ENCODE peak calls at places on chromosomes 13 and 19, in seven cellular contexts. T, G, S, P, C, L and I are unnamed samples.
A peak's percentile ranks its signal among the peaks of the same experiment; 100 is the strongest.

GRCh38 chr19:38496603-38497487 is 63.4 kb downstream of the RYR1 start:
- DNase-seq in L (no peak), G (no peak), S (no peak), T (no peak), P (no peak), C (no peak), I (no peak)

GRCh38 chr13:52128714-52129700 is at the start of gene NEK5:
- DNase-seq in S (peak; percentile 45), L (peak; percentile 6), C (peak; percentile 56), T (peak; percentile 66), P (peak; percentile 65), G (peak; percentile 85), I (peak; percentile 36)

GRCh38 chr13:99417821-99418662 is 83.2 kb upstream of the TM9SF2 start:
- DNase-seq in C (no peak), L (no peak), G (peak; percentile 35), P (peak; percentile 68), S (no peak), T (no peak), I (no peak)

GRCh38 chr19:5097959-5098623 is 129.2 kb downstream of the KDM4B start:
- DNase-seq in S (no peak), T (no peak), G (no peak), P (no peak), C (no peak), L (no peak), I (no peak)

GRCh38 chr19:1974381-1975066 is 33.6 kb downstream of the CSNK1G2 start:
- DNase-seq in G (no peak), L (no peak), C (no peak), S (no peak), T (peak; percentile 59), P (no peak), I (no peak)

GRCh38 chr13:98457053-98457452 is 119.9 kb downstream of the STK24 start:
- DNase-seq in T (no peak), S (no peak), C (no peak), L (no peak), P (no peak), G (peak; percentile 65), I (no peak)

GRCh38 chr19:16066611-16067104 is 9.6 kb upstream of the TPM4 start:
- DNase-seq in G (no peak), T (peak; percentile 61), S (no peak), L (no peak), P (peak; percentile 59), C (peak; percentile 88), I (peak; percentile 36)

GRCh38 chr19:30393046-30393445 is 20.9 kb downstream of the ZNF536 start:
- DNase-seq in L (no peak), T (no peak), C (no peak), S (no peak), G (no peak), P (no peak), I (no peak)

GRCh38 chr19:11405846-11406643 is 13.1 kb downstream of the RGL3 start:
- DNase-seq in S (no peak), G (no peak), P (peak; percentile 61), L (no peak), C (peak; percentile 49), T (peak; percentile 59), I (peak; percentile 34)

GRCh38 chr19:49679832-49680472 is 2.9 kb downstream of the PRMT1 start:
- DNase-seq in G (no peak), T (no peak), C (no peak), P (no peak), S (no peak), L (no peak), I (no peak)

GRCh38 chr19:8702350-8702749 is 3.8 kb upstream of the ACTL9 start:
- DNase-seq in S (no peak), P (peak; percentile 36), G (no peak), T (no peak), L (no peak), C (no peak), I (no peak)

GRCh38 chr13:80454245-80454644 is 113.3 kb upstream of the SPRY2 start:
- DNase-seq in L (no peak), G (no peak), S (no peak), T (no peak), P (no peak), C (peak; percentile 28), I (no peak)